ENCODE peak calls at places on chromosomes 12 and 14, in five cellular contexts. One of them, this sample, is unnamed.

GRCh38 chr12:89040146-89040964 is 311.9 kb downstream of the DUSP6 start:
- DNase-seq in left cardiac atrium: no peak
- DNase-seq in activated CD4-positive, alpha-beta T cell treated with anti-CD3 and anti-CD28 coated beads, Interleukin-2, amount 10 ng/mL, durations not matched to agents 7 days and 5 days: peak; percentile 88
- DNase-seq in amniotic epithelial cell: peak; percentile 97
- DNase-seq in NCI-H1092 treated with DMSO at 0.1 percent for 48 hours: no peak
- DNase-seq in this sample: peak; percentile 11

GRCh38 chr12:27014859-27015729 is 910 bp upstream of the TM7SF3 start:
- DNase-seq in NCI-H1092 treated with DMSO at 0.1 percent for 48 hours: no peak
- DNase-seq in amniotic epithelial cell: no peak
- DNase-seq in activated CD4-positive, alpha-beta T cell treated with anti-CD3 and anti-CD28 coated beads, Interleukin-2, amount 10 ng/mL, durations not matched to agents 7 days and 5 days: no peak
- DNase-seq in left cardiac atrium: no peak
- DNase-seq in this sample: no peak

GRCh38 chr12:46219892-46220655 is 48.8 kb downstream of the SLC38A1 start:
- DNase-seq in NCI-H1092 treated with DMSO at 0.1 percent for 48 hours: no peak
- DNase-seq in activated CD4-positive, alpha-beta T cell treated with anti-CD3 and anti-CD28 coated beads, Interleukin-2, amount 10 ng/mL, durations not matched to agents 7 days and 5 days: peak; percentile 60
- DNase-seq in amniotic epithelial cell: peak; percentile 88
- DNase-seq in left cardiac atrium: no peak
- DNase-seq in this sample: peak; percentile 65

GRCh38 chr12:28870839-28871440 is 278.1 kb upstream of the FAR2 start:
- DNase-seq in amniotic epithelial cell: peak; percentile 50
- DNase-seq in activated CD4-positive, alpha-beta T cell treated with anti-CD3 and anti-CD28 coated beads, Interleukin-2, amount 10 ng/mL, durations not matched to agents 7 days and 5 days: no peak
- DNase-seq in left cardiac atrium: no peak
- DNase-seq in NCI-H1092 treated with DMSO at 0.1 percent for 48 hours: no peak
- DNase-seq in this sample: no peak

GRCh38 chr12:87274594-87275245 is 754.5 kb downstream of the C12orf50 start:
- DNase-seq in activated CD4-positive, alpha-beta T cell treated with anti-CD3 and anti-CD28 coated beads, Interleukin-2, amount 10 ng/mL, durations not matched to agents 7 days and 5 days: no peak
- DNase-seq in amniotic epithelial cell: peak; percentile 36
- DNase-seq in NCI-H1092 treated with DMSO at 0.1 percent for 48 hours: peak; percentile 6
- DNase-seq in left cardiac atrium: no peak
- DNase-seq in this sample: peak; percentile 52

GRCh38 chr12:127355061-127355820 is 911.7 kb upstream of the TMEM132C start:
- DNase-seq in left cardiac atrium: no peak
- DNase-seq in amniotic epithelial cell: no peak
- DNase-seq in activated CD4-positive, alpha-beta T cell treated with anti-CD3 and anti-CD28 coated beads, Interleukin-2, amount 10 ng/mL, durations not matched to agents 7 days and 5 days: no peak
- DNase-seq in NCI-H1092 treated with DMSO at 0.1 percent for 48 hours: peak; percentile 2
- DNase-seq in this sample: peak; percentile 40

GRCh38 chr14:96574633-96575191 is 72.5 kb downstream of the PAPOLA start:
- DNase-seq in left cardiac atrium: no peak
- DNase-seq in NCI-H1092 treated with DMSO at 0.1 percent for 48 hours: peak; percentile 57
- DNase-seq in amniotic epithelial cell: no peak
- DNase-seq in activated CD4-positive, alpha-beta T cell treated with anti-CD3 and anti-CD28 coated beads, Interleukin-2, amount 10 ng/mL, durations not matched to agents 7 days and 5 days: no peak
- DNase-seq in this sample: peak; percentile 90

GRCh38 chr14:22434030-22434429 is 155.0 kb downstream of the DAD1 start:
- DNase-seq in NCI-H1092 treated with DMSO at 0.1 percent for 48 hours: no peak
- DNase-seq in left cardiac atrium: no peak
- DNase-seq in activated CD4-positive, alpha-beta T cell treated with anti-CD3 and anti-CD28 coated beads, Interleukin-2, amount 10 ng/mL, durations not matched to agents 7 days and 5 days: no peak
- DNase-seq in amniotic epithelial cell: no peak
- DNase-seq in this sample: no peak

GRCh38 chr14:100370003-100370402 is 46.9 kb downstream of the SLC25A47 start:
- DNase-seq in activated CD4-positive, alpha-beta T cell treated with anti-CD3 and anti-CD28 coated beads, Interleukin-2, amount 10 ng/mL, durations not matched to agents 7 days and 5 days: no peak
- DNase-seq in left cardiac atrium: no peak
- DNase-seq in NCI-H1092 treated with DMSO at 0.1 percent for 48 hours: no peak
- DNase-seq in amniotic epithelial cell: no peak
- DNase-seq in this sample: no peak

This sample was measured in HCEC 1CT.